ENCODE peak calls at places on chromosomes 13 and 19, in five cellular contexts. F is fibroblast of mammary gland, J is GM12891, D is MV-4-11, C is CD14-positive monocyte. W is an unnamed sample.

GRCh38 chr19:925912-926594 is at the start of gene ARID3A:
- DNase-seq in F (no peak), J (no peak), D (peak; percentile 69), C (peak; percentile 70), W (peak; percentile 45)

GRCh38 chr13:26568132-26568815 is 10.8 kb downstream of the WASF3 start:
- DNase-seq in F (no peak), J (no peak), D (no peak), C (no peak), W (no peak)

GRCh38 chr19:47072323-47072722 is 23.9 kb upstream of the TMEM160 start:
- DNase-seq in F (no peak), J (no peak), D (no peak), C (no peak), W (no peak)

GRCh38 chr19:2524840-2525723 is 49.2 kb downstream of the GADD45B start:
- DNase-seq in F (peak; percentile 87), J (no peak), D (peak; percentile 98), C (no peak), W (no peak)

GRCh38 chr19:11738746-11739620 is at the start of gene ZNF823:
- DNase-seq in F (peak; percentile 97), J (peak; percentile 80), D (peak; percentile 98), C (peak; percentile 92), W (peak; percentile 91)

GRCh38 chr19:33712268-33712667 is 84.4 kb upstream of the KCTD15 start:
- DNase-seq in F (no peak), J (no peak), D (no peak), C (no peak), W (no peak)

GRCh38 chr19:56671613-56671994 is at the start of gene ZNF835:
- DNase-seq in F (peak; percentile 61), J (peak; percentile 39), D (no peak), C (peak; percentile 80), W (peak; percentile 63)

GRCh38 chr13:99087954-99088491 is 110.2 kb upstream of the DOCK9 start:
- DNase-seq in F (no peak), J (peak; percentile 31), D (no peak), C (no peak), W (peak; percentile 22)

W was measured in effector CD4-positive, alpha-beta T cell.